ENCODE peak calls at places on chromosomes 5 and 9, in nine cellular contexts. E is GM04503, D is smooth muscle cell of the brain vasculature, U is iPS-NIHi11, P is left ventricle myocardium inferior, Y is HS-27A, J is endothelial cell, G is left colon, R is NCI-H1092. K is an unnamed sample.

GRCh38 chr5:103526164-103526915 is 36.2 kb downstream of the NUDT12 start:
- DNase-seq in E (peak), Y (no peak), J (no peak), U (no peak), D (no peak), G (no peak), R (no peak), P (no peak), K (no peak)

GRCh38 chr5:173327948-173328895 is at the start of gene STC2:
- DNase-seq in P (peak), E (no peak), G (no peak), U (peak), R (peak), Y (peak), J (peak), D (no peak), K (peak)

GRCh38 chr9:134485653-134486052 is 155.9 kb upstream of the COL5A1 start:
- DNase-seq in U (no peak), E (no peak), R (no peak), Y (no peak), D (no peak), G (peak), J (no peak), P (peak), K (no peak)

GRCh38 chr9:130451509-130452388 is 7.0 kb downstream of the ASS1 start:
- DNase-seq in E (peak), G (peak), R (peak), J (peak), P (peak), D (peak), Y (peak), U (peak), K (peak)

GRCh38 chr5:91484662-91485061 is 101.5 kb upstream of the ARRDC3 start:
- DNase-seq in D (no peak), R (no peak), G (no peak), J (no peak), Y (no peak), P (no peak), E (peak), U (no peak), K (no peak)

GRCh38 chr5:78245126-78245525 is 49.4 kb downstream of the AP3B1 start:
- DNase-seq in G (no peak), P (no peak), Y (no peak), E (no peak), R (no peak), U (no peak), J (no peak), D (no peak), K (peak)

GRCh38 chr9:6215562-6215961 is at the start of gene IL33:
- DNase-seq in J (no peak), P (no peak), E (no peak), Y (no peak), U (no peak), R (peak), G (no peak), D (no peak), K (peak)

GRCh38 chr9:116450378-116451139 is 236.5 kb upstream of the TRIM32 start:
- DNase-seq in P (no peak), U (no peak), E (no peak), D (peak), G (no peak), Y (peak), R (no peak), J (no peak), K (no peak)

GRCh38 chr9:105405514-105406131 is 42.2 kb upstream of the FSD1L start:
- DNase-seq in G (no peak), R (no peak), P (no peak), E (no peak), J (no peak), U (no peak), D (no peak), Y (no peak), K (no peak)

GRCh38 chr9:70567511-70567910 is 153.1 kb upstream of the KLF9 start:
- DNase-seq in R (no peak), U (no peak), G (no peak), J (no peak), Y (no peak), E (no peak), P (no peak), D (no peak), K (no peak)

GRCh38 chr5:58240286-58240685 is 219.6 kb downstream of the PLK2 start:
- DNase-seq in R (no peak), Y (peak), E (no peak), D (no peak), P (no peak), U (no peak), J (no peak), G (no peak), K (no peak)

GRCh38 chr5:36305571-36306326 is 4.0 kb upstream of the RANBP3L start:
- DNase-seq in P (peak), Y (peak), G (peak), E (no peak), U (peak), R (peak), J (peak), D (peak), K (peak)

GRCh38 chr9:132538071-132538470 is 44.3 kb upstream of the BARHL1 start:
- DNase-seq in U (no peak), D (no peak), P (no peak), E (no peak), Y (no peak), J (no peak), G (peak), R (no peak), K (peak)

GRCh38 chr9:17018001-17018491 is 116.8 kb upstream of the CNTLN start:
- DNase-seq in U (no peak), D (no peak), Y (no peak), P (peak), J (no peak), E (peak), R (no peak), G (no peak), K (peak)

GRCh38 chr5:119878712-119879111 is 249.4 kb downstream of the FAM170A start:
- DNase-seq in Y (no peak), R (no peak), D (no peak), J (no peak), G (no peak), U (peak), P (no peak), E (no peak), K (no peak)

GRCh38 chr5:137296213-137296702 is 202.9 kb downstream of the SPOCK1 start:
- DNase-seq in P (no peak), R (peak), G (no peak), Y (no peak), E (no peak), U (no peak), D (no peak), J (no peak), K (no peak)

GRCh38 chr9:134420974-134421432 is 94.7 kb downstream of the RXRA start:
- DNase-seq in P (no peak), J (no peak), U (no peak), E (no peak), D (no peak), R (no peak), G (no peak), Y (no peak), K (no peak)

GRCh38 chr9:130040901-130041647 is 1.9 kb downstream of the FNBP1 start:
- DNase-seq in E (no peak), R (no peak), J (no peak), U (no peak), Y (no peak), P (no peak), D (no peak), G (no peak), K (peak)

GRCh38 chr5:17763301-17763700 is 129.0 kb downstream of the TAF11L14 start:
- DNase-seq in Y (no peak), U (no peak), J (no peak), G (no peak), D (peak), P (no peak), R (no peak), E (no peak), K (no peak)

GRCh38 chr5:119746984-119747383 is 117.6 kb downstream of the FAM170A start:
- DNase-seq in G (no peak), P (no peak), J (no peak), D (no peak), E (no peak), U (no peak), Y (no peak), R (no peak), K (no peak)

GRCh38 chr9:98504883-98505282 is 203.9 kb downstream of the GABBR2 start:
- DNase-seq in G (no peak), Y (no peak), D (no peak), U (no peak), P (no peak), E (no peak), J (no peak), R (no peak), K (no peak)

GRCh38 chr5:117138523-117138922 is 563.9 kb upstream of the SEMA6A start:
- DNase-seq in D (no peak), Y (no peak), J (no peak), G (no peak), E (no peak), R (no peak), U (no peak), P (no peak), K (no peak)

GRCh38 chr5:43037929-43038510 is 2.1 kb downstream of the ANXA2R start:
- DNase-seq in P (no peak), Y (no peak), D (no peak), E (no peak), J (no peak), R (no peak), G (no peak), U (no peak), K (no peak)

GRCh38 chr5:175712681-175713085 is 54.8 kb downstream of the HRH2 start:
- DNase-seq in P (no peak), U (no peak), E (no peak), J (no peak), R (no peak), D (no peak), G (no peak), Y (no peak), K (no peak)

GRCh38 chr9:27939186-27939585 is 365.9 kb upstream of the C9orf72 start:
- DNase-seq in Y (no peak), D (no peak), P (no peak), E (no peak), J (no peak), U (no peak), G (no peak), R (no peak), K (no peak)

GRCh38 chr5:107275333-107275732 is 395.4 kb downstream of the EFNA5 start:
- DNase-seq in Y (no peak), P (no peak), U (no peak), E (no peak), D (no peak), R (no peak), J (no peak), G (no peak), K (no peak)

GRCh38 chr5:135880278-135880677 is 15.4 kb downstream of the IL9 start:
- DNase-seq in G (no peak), Y (no peak), J (peak), P (no peak), E (no peak), U (peak), R (no peak), D (no peak), K (no peak)

GRCh38 chr9:29211003-29211584 is 1637.8 kb upstream of the C9orf72 start:
- DNase-seq in E (no peak), P (no peak), Y (no peak), J (no peak), R (no peak), U (no peak), G (no peak), D (no peak), K (no peak)

GRCh38 chr9:133250741-133251170 is 24.2 kb downstream of the ABO start:
- DNase-seq in G (no peak), U (no peak), Y (no peak), R (no peak), P (no peak), D (no peak), J (no peak), E (no peak), K (no peak)

GRCh38 chr5:3194141-3194540 is 401.5 kb upstream of the IRX1 start:
- DNase-seq in P (no peak), R (no peak), Y (no peak), J (no peak), E (no peak), U (no peak), G (no peak), D (no peak), K (no peak)

GRCh38 chr9:130660683-130661460 is 3.5 kb upstream of the PRDM12 start:
- DNase-seq in R (no peak), P (no peak), J (no peak), G (no peak), Y (no peak), D (no peak), U (peak), E (no peak), K (no peak)

GRCh38 chr5:83148370-83148769 is 71.0 kb downstream of the XRCC4 start:
- DNase-seq in U (no peak), Y (no peak), E (no peak), P (no peak), R (no peak), D (no peak), J (no peak), G (no peak), K (no peak)

GRCh38 chr5:72510610-72511121 is 3.5 kb upstream of the ZNF366 start:
- DNase-seq in J (no peak), R (no peak), Y (no peak), D (no peak), P (no peak), U (no peak), E (peak), G (peak), K (no peak)

GRCh38 chr9:115649991-115650472 is 503.6 kb upstream of the PAPPA start:
- DNase-seq in J (no peak), Y (no peak), P (peak), U (no peak), R (no peak), D (peak), G (peak), E (no peak), K (peak)

K was measured in testis.